ENCODE peak calls at places on chromosome 2, in seven cellular contexts. One of them, this sample, is unnamed.

GRCh38 chr2:168666339-168666738 is 136.1 kb upstream of the NOSTRIN start:
- DNase-seq in cardiac muscle cell: no peak
- DNase-seq in brain microvascular endothelial cell: no peak
- DNase-seq in Caco-2: no peak
- DNase-seq in fibroblast of lung: peak; percentile 78
- DNase-seq in mesenchymal stem cell: no peak
- DNase-seq in BE2C: no peak
- DNase-seq in this sample: no peak

GRCh38 chr2:172438741-172439508 is 11.5 kb downstream of the ITGA6 start:
- DNase-seq in cardiac muscle cell: no peak
- DNase-seq in brain microvascular endothelial cell: peak; percentile 56
- DNase-seq in Caco-2: no peak
- DNase-seq in fibroblast of lung: peak; percentile 52
- DNase-seq in mesenchymal stem cell: no peak
- DNase-seq in BE2C: no peak
- DNase-seq in this sample: peak; percentile 95

GRCh38 chr2:125296742-125297141 is 1271.7 kb downstream of the CNTNAP5 start:
- DNase-seq in cardiac muscle cell: no peak
- DNase-seq in brain microvascular endothelial cell: no peak
- DNase-seq in Caco-2: no peak
- DNase-seq in fibroblast of lung: no peak
- DNase-seq in mesenchymal stem cell: no peak
- DNase-seq in BE2C: no peak
- DNase-seq in this sample: no peak

GRCh38 chr2:215010390-215010789 is 128.0 kb downstream of the ABCA12 start:
- DNase-seq in cardiac muscle cell: no peak
- DNase-seq in brain microvascular endothelial cell: no peak
- DNase-seq in Caco-2: no peak
- DNase-seq in fibroblast of lung: no peak
- DNase-seq in mesenchymal stem cell: no peak
- DNase-seq in BE2C: no peak
- DNase-seq in this sample: peak; percentile 4

GRCh38 chr2:219176818-219177593 is at the start of gene CNPPD1:
- DNase-seq in cardiac muscle cell: peak; percentile 89
- DNase-seq in brain microvascular endothelial cell: peak; percentile 31
- DNase-seq in Caco-2: peak; percentile 89
- DNase-seq in fibroblast of lung: peak; percentile 76
- DNase-seq in mesenchymal stem cell: peak; percentile 84
- DNase-seq in BE2C: peak; percentile 89
- DNase-seq in this sample: peak; percentile 83

GRCh38 chr2:215626812-215627281 is 191.0 kb upstream of the FN1 start:
- DNase-seq in cardiac muscle cell: no peak
- DNase-seq in brain microvascular endothelial cell: peak; percentile 57
- DNase-seq in Caco-2: no peak
- DNase-seq in fibroblast of lung: peak; percentile 64
- DNase-seq in mesenchymal stem cell: no peak
- DNase-seq in BE2C: no peak
- DNase-seq in this sample: peak; percentile 70

GRCh38 chr2:241924069-241924908 is 54.8 kb downstream of the RTP5 start:
- DNase-seq in cardiac muscle cell: no peak
- DNase-seq in brain microvascular endothelial cell: no peak
- DNase-seq in Caco-2: no peak
- DNase-seq in fibroblast of lung: no peak
- DNase-seq in mesenchymal stem cell: no peak
- DNase-seq in BE2C: no peak
- DNase-seq in this sample: no peak

GRCh38 chr2:240524963-240525718 is 32.6 kb downstream of the ANKMY1 start:
- DNase-seq in cardiac muscle cell: no peak
- DNase-seq in brain microvascular endothelial cell: no peak
- DNase-seq in Caco-2: no peak
- DNase-seq in fibroblast of lung: no peak
- DNase-seq in mesenchymal stem cell: no peak
- DNase-seq in BE2C: no peak
- DNase-seq in this sample: no peak

GRCh38 chr2:620456-621302 is 56.5 kb downstream of the TMEM18 start:
- DNase-seq in cardiac muscle cell: no peak
- DNase-seq in brain microvascular endothelial cell: no peak
- DNase-seq in Caco-2: no peak
- DNase-seq in fibroblast of lung: no peak
- DNase-seq in mesenchymal stem cell: no peak
- DNase-seq in BE2C: no peak
- DNase-seq in this sample: no peak

GRCh38 chr2:144999040-144999875 is 479.3 kb upstream of the ZEB2 start:
- DNase-seq in cardiac muscle cell: no peak
- DNase-seq in brain microvascular endothelial cell: peak; percentile 46
- DNase-seq in Caco-2: no peak
- DNase-seq in fibroblast of lung: peak; percentile 61
- DNase-seq in mesenchymal stem cell: no peak
- DNase-seq in BE2C: no peak
- DNase-seq in this sample: no peak

GRCh38 chr2:29430382-29431112 is 315.3 kb downstream of the CLIP4 start:
- DNase-seq in cardiac muscle cell: no peak
- DNase-seq in brain microvascular endothelial cell: no peak
- DNase-seq in Caco-2: no peak
- DNase-seq in fibroblast of lung: no peak
- DNase-seq in mesenchymal stem cell: no peak
- DNase-seq in BE2C: peak; percentile 49
- DNase-seq in this sample: no peak

DNA sequence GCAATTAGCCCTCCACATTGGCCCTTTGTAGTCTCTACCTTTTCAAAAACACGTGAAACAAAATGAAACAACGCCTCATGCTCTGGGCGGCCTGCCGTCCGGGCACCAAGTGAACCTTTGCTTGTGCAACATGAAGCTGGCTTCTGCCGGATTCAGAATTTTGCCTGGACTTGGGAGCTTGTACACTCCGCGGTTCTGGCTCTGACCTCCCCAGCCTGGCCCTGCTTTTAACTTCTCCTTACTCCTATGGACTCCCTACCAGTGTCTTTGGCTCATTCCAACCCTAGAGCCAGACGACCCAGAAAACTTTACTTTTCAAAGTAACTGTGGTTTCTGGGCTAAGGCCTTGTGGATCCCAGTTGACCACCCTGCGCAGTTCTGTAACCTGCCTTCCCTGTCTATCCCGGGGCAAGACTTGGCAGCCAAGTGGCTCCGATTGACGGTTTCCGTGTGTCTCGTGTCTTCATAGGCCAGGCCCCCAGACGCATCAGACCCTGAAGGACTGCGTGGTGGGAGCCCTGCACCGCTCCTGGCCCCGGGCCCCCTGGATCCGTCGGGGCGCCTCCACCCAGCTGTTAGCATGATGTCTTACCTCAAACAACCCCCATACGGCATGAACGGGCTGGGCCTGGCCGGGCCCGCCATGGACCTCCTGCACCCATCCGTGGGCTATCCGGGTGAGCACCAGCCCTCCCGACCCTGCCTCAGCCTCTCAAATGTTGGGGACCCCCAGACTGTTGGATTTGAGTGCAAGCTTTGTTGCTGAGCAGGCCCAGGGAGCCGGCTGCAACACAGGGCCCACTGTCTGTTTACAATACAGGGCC is 2.0 kb downstream of the OTX1 start:
- DNase-seq in cardiac muscle cell: no peak
- DNase-seq in brain microvascular endothelial cell: no peak
- DNase-seq in Caco-2: peak; percentile 38
- DNase-seq in fibroblast of lung: no peak
- DNase-seq in mesenchymal stem cell: peak; percentile 7
- DNase-seq in BE2C: no peak
- DNase-seq in this sample: no peak
- H3K27me3 ChIP-seq in cardiac muscle cell: peaks cover 100% of the 10 kb centered on the region
- H3K27me3 ChIP-seq in brain microvascular endothelial cell: peaks cover 86% of the 10 kb centered on the region
- H3K27me3 ChIP-seq in Caco-2: no peaks in the 10 kb centered on the region
- H3K27me3 ChIP-seq in fibroblast of lung: peaks cover 80% of the 10 kb centered on the region
- H3K27me3 ChIP-seq in mesenchymal stem cell: peaks cover 94% of the 10 kb centered on the region
- H3K27me3 ChIP-seq in BE2C: peaks cover 92% of the 10 kb centered on the region
- H3K27me3 ChIP-seq in this sample: peaks cover 12% of the 10 kb centered on the region

DNA sequence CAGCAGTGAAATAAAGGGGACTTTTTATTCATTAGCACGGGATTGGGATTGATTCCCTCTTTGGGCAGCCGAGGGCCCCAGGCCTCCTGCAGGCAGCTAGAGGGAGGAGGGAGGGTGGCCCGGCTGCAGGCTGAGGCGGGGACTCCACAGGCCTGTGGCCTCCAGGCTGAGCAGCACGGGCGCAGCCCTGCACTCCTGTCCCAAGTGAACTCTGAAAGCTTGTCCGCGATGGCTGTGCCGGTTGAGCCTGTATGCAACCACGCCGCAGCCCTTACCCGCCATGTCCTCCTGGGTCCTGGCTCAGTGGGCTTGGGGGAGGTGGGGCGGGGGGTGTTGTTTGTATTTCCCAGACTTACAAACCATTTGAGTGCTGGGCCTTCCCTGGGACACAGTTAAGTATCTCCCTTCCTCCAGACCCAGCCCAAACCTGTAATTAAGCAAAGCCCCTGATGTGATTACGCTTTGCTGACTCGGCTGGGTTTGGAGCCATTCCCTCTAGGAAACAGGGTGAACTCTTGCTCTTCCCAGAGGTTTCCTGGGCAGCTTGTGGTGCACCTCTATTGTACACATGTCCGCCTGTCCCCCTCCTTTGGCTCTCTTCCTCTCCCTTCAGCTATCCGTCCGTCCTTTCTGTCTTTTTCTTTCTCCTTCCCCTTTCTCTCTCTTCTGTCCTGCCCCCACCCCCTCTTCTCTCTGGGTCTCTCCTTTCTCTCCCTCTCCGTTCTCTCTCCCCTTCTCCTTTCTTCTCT is 5.3 kb downstream of the GLI2 start:
- DNase-seq in cardiac muscle cell: peak; percentile 83
- DNase-seq in brain microvascular endothelial cell: no peak
- DNase-seq in Caco-2: peak; percentile 52
- DNase-seq in fibroblast of lung: peak; percentile 55
- DNase-seq in mesenchymal stem cell: peak; percentile 83
- DNase-seq in BE2C: peak; percentile 67
- DNase-seq in this sample: peak; percentile 31
- H3K27me3 ChIP-seq in cardiac muscle cell: no peaks in the 10 kb centered on the region
- H3K27me3 ChIP-seq in brain microvascular endothelial cell: no peaks in the 10 kb centered on the region
- H3K27me3 ChIP-seq in Caco-2: peaks cover 3% of the 10 kb centered on the region
- H3K27me3 ChIP-seq in fibroblast of lung: no peaks in the 10 kb centered on the region
- H3K27me3 ChIP-seq in mesenchymal stem cell: no peaks in the 10 kb centered on the region
- H3K27me3 ChIP-seq in BE2C: no peaks in the 10 kb centered on the region
- H3K27me3 ChIP-seq in this sample: no peaks in the 10 kb centered on the region

GRCh38 chr2:176638167-176639015 is 369.1 kb downstream of the MTX2 start:
- DNase-seq in cardiac muscle cell: peak; percentile 78
- DNase-seq in brain microvascular endothelial cell: peak; percentile 29
- DNase-seq in Caco-2: peak; percentile 48
- DNase-seq in fibroblast of lung: peak; percentile 45
- DNase-seq in mesenchymal stem cell: peak; percentile 46
- DNase-seq in BE2C: peak; percentile 73
- DNase-seq in this sample: peak; percentile 88

GRCh38 chr2:176639016-176639343 is 369.7 kb downstream of the MTX2 start:
- DNase-seq in cardiac muscle cell: no peak
- DNase-seq in brain microvascular endothelial cell: no peak
- DNase-seq in Caco-2: no peak
- DNase-seq in fibroblast of lung: no peak
- DNase-seq in mesenchymal stem cell: no peak
- DNase-seq in BE2C: no peak
- DNase-seq in this sample: no peak

GRCh38 chr2:176636376-176636775 is 367.1 kb downstream of the MTX2 start:
- DNase-seq in cardiac muscle cell: no peak
- DNase-seq in brain microvascular endothelial cell: no peak
- DNase-seq in Caco-2: no peak
- DNase-seq in fibroblast of lung: no peak
- DNase-seq in mesenchymal stem cell: no peak
- DNase-seq in BE2C: no peak
- DNase-seq in this sample: peak; percentile 42

GRCh38 chr2:176637497-176638166 is 368.4 kb downstream of the MTX2 start:
- DNase-seq in cardiac muscle cell: no peak
- DNase-seq in brain microvascular endothelial cell: no peak
- DNase-seq in Caco-2: no peak
- DNase-seq in fibroblast of lung: peak; percentile 72
- DNase-seq in mesenchymal stem cell: peak; percentile 24
- DNase-seq in BE2C: peak; percentile 43
- DNase-seq in this sample: peak; percentile 85

DNA sequence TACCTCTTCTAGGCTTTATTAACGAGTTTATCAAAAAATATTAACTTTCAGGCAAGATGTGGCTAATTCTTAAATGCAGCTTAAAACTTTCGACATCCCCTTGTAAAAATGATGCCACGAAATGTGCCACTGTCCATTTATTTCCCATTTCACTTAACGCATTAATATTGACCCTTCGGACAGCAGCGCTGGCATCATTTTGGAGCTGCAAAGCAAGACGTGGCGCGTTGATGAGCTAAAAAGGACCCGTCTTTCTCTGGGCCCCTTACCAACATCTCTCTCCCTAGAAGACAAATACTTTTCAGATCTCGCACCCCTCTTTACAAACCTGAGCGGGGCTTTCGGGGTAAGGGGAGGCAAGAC is 367.9 kb downstream of the MTX2 start:
- DNase-seq in cardiac muscle cell: no peak
- DNase-seq in brain microvascular endothelial cell: no peak
- DNase-seq in Caco-2: no peak
- DNase-seq in fibroblast of lung: no peak
- DNase-seq in mesenchymal stem cell: no peak
- DNase-seq in BE2C: no peak
- DNase-seq in this sample: no peak
- H3K27me3 ChIP-seq in cardiac muscle cell: peaks cover 97% of the 10 kb centered on the region
- H3K27me3 ChIP-seq in brain microvascular endothelial cell: peaks cover 15% of the 10 kb centered on the region
- H3K27me3 ChIP-seq in Caco-2: no peaks in the 10 kb centered on the region
- H3K27me3 ChIP-seq in fibroblast of lung: peaks cover 2% of the 10 kb centered on the region
- H3K27me3 ChIP-seq in mesenchymal stem cell: no peaks in the 10 kb centered on the region
- H3K27me3 ChIP-seq in BE2C: no peaks in the 10 kb centered on the region
- H3K27me3 ChIP-seq in this sample: no peaks in the 10 kb centered on the region

DNA sequence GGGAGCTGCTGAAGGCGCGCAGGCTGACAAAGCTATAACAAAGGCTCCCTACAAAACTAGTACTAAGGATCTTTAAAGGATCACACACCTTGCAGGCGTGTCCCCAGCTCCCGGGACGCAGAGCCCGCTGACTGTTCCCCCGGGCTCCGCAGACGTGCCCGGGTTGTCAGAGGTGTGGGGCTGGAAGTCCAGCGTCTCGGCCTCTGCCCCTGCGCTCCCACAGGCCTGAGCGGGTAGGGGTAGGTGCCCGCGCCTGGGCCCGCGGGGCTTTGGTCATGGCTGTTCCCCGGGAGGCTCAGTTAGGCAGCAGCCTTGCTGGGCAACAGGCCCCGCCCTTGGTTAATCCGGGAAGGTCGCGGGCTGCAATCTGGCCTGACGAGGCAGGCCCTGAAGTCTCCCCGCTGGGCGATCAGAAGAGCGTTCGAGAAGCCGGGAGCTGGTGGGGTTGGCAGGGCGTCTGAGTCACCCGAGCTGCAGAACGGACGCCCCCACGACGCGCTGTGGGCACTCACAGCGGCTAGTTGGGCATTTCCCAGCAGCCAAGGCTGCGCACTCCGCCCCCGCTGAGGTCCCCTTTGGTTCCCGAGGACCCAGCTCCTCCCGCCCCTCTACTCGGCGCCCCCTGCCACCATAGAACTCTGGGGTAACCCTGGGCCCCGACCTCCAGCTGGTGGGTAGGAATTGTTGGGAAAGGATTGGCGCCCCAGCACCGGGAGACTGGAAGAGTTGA is 13.6 kb downstream of the POU3F3 start:
- DNase-seq in cardiac muscle cell: no peak
- DNase-seq in brain microvascular endothelial cell: no peak
- DNase-seq in Caco-2: no peak
- DNase-seq in fibroblast of lung: peak; percentile 30
- DNase-seq in mesenchymal stem cell: no peak
- DNase-seq in BE2C: no peak
- DNase-seq in this sample: no peak
- H3K27me3 ChIP-seq in cardiac muscle cell: peaks cover 100% of the 10 kb centered on the region
- H3K27me3 ChIP-seq in brain microvascular endothelial cell: peaks cover 95% of the 10 kb centered on the region
- H3K27me3 ChIP-seq in Caco-2: peaks cover 3% of the 10 kb centered on the region
- H3K27me3 ChIP-seq in fibroblast of lung: peaks cover 45% of the 10 kb centered on the region
- H3K27me3 ChIP-seq in mesenchymal stem cell: peaks cover 97% of the 10 kb centered on the region
- H3K27me3 ChIP-seq in BE2C: peaks cover 90% of the 10 kb centered on the region
- H3K27me3 ChIP-seq in this sample: peaks cover 89% of the 10 kb centered on the region